ENCODE peak calls at places on chromosome 1, in four cellular contexts. T is amniotic epithelial cell, L is C1 segment of cervical spinal cord, B is ACHN. Y is an unnamed sample.

GRCh38 chr1:41108696-41109284 is 87.3 kb upstream of the SLFNL1 start:
- DNase-seq in L (no peak), B (no peak), T (peak; percentile 69), Y (no peak)

GRCh38 chr1:223716302-223716862 is 4.0 kb downstream of the CAPN2 start:
- DNase-seq in L (no peak), B (no peak), T (peak; percentile 84), Y (no peak)

GRCh38 chr1:113021430-113022085 is 51.4 kb upstream of the LRIG2 start:
- DNase-seq in L (no peak), T (peak; percentile 85), B (no peak), Y (no peak)

GRCh38 chr1:17627239-17628052 is 87.9 kb downstream of the ARHGEF10L start:
- DNase-seq in L (no peak), T (no peak), B (no peak), Y (peak; percentile 19)

GRCh38 chr1:236275061-236275460 is 6.7 kb downstream of the ERO1B start:
- DNase-seq in L (no peak), T (no peak), B (no peak), Y (no peak)

GRCh38 chr1:149965440-149965839 is 28.8 kb upstream of the MTMR11 start:
- DNase-seq in T (no peak), L (no peak), B (no peak), Y (no peak)

GRCh38 chr1:54331843-54332688 is 74.1 kb downstream of the SSBP3 start:
- DNase-seq in T (no peak), L (no peak), B (no peak), Y (no peak)

GRCh38 chr1:181100015-181100905 is 11.8 kb downstream of the IER5 start:
- DNase-seq in T (no peak), B (no peak), L (no peak), Y (no peak)

GRCh38 chr1:226687476-226687875 is 51.6 kb downstream of the ITPKB start:
- DNase-seq in T (no peak), L (peak; percentile 35), B (no peak), Y (no peak)

GRCh38 chr1:153355445-153356071 is 2.1 kb upstream of the S100A9 start:
- DNase-seq in T (peak; percentile 55), L (peak; percentile 2), B (peak; percentile 72), Y (peak; percentile 14)

GRCh38 chr1:228314658-228315483 is 91.8 kb downstream of the TRIM11 start:
- DNase-seq in L (no peak), T (peak; percentile 4), B (no peak), Y (no peak)

GRCh38 chr1:27784664-27785063 is 11.6 kb downstream of the STX12 start:
- DNase-seq in T (no peak), L (no peak), B (no peak), Y (no peak)

GRCh38 chr1:68232354-68233148 is at the start of gene WLS:
- DNase-seq in B (peak; percentile 78), T (peak; percentile 77), L (peak; percentile 82), Y (peak; percentile 36)

GRCh38 chr1:91781371-91781825 is 104.6 kb downstream of the TGFBR3 start:
- DNase-seq in T (peak; percentile 80), B (no peak), L (no peak), Y (no peak)

GRCh38 chr1:117201808-117202207 is 8.9 kb downstream of the VTCN1 start:
- DNase-seq in B (no peak), T (no peak), L (no peak), Y (no peak)

GRCh38 chr1:53644909-53645689 is 93.9 kb downstream of the GLIS1 start:
- DNase-seq in B (no peak), T (no peak), L (no peak), Y (no peak)

GRCh38 chr1:229027622-229028182 is 243.2 kb upstream of the RAB4A start:
- DNase-seq in L (no peak), T (peak; percentile 93), B (no peak), Y (no peak)

GRCh38 chr1:155184835-155185782 is 11.5 kb downstream of the TRIM46 start:
- DNase-seq in L (no peak), T (no peak), B (no peak), Y (no peak)

GRCh38 chr1:39919545-39919944 is 17.8 kb upstream of the MYCL start:
- DNase-seq in T (peak; percentile 86), L (peak; percentile 13), B (peak; percentile 67), Y (peak; percentile 85)

GRCh38 chr1:1219341-1219740 is 5.4 kb upstream of the TNFRSF4 start:
- DNase-seq in T (no peak), B (no peak), L (no peak), Y (no peak)

GRCh38 chr1:243461700-243462099 is 205.9 kb downstream of the SDCCAG8 start:
- DNase-seq in L (no peak), T (no peak), B (no peak), Y (no peak)

GRCh38 chr1:42682739-42683529 is 716 bp downstream of the YBX1 start:
- DNase-seq in B (peak; percentile 59), L (peak; percentile 75), T (peak; percentile 70), Y (peak; percentile 36)

GRCh38 chr1:101193733-101194169 is 43.1 kb upstream of the S1PR1 start:
- DNase-seq in B (no peak), L (no peak), T (peak; percentile 19), Y (no peak)

GRCh38 chr1:154884868-154885706 is 15.0 kb upstream of the KCNN3 start:
- DNase-seq in L (no peak), B (no peak), T (no peak), Y (no peak)

GRCh38 chr1:30385246-30385940 is 338.0 kb downstream of the MATN1 start:
- DNase-seq in T (no peak), B (no peak), L (no peak), Y (no peak)

GRCh38 chr1:214574598-214575411 is 23.4 kb upstream of the PTPN14 start:
- DNase-seq in L (no peak), B (no peak), T (peak; percentile 60), Y (no peak)

GRCh38 chr1:111222308-111223125 is 5.0 kb upstream of the CHI3L2 start:
- DNase-seq in B (peak; percentile 65), L (peak; percentile 76), T (peak; percentile 27), Y (peak; percentile 71)

GRCh38 chr1:211549092-211549749 is 29.7 kb downstream of the SLC30A1 start:
- DNase-seq in T (no peak), L (no peak), B (no peak), Y (no peak)

GRCh38 chr1:208597571-208597970 is 353.4 kb upstream of the PLXNA2 start:
- DNase-seq in B (no peak), T (no peak), L (no peak), Y (peak; percentile 63)

GRCh38 chr1:86708923-86709322 is 4.5 kb downstream of the SH3GLB1 start:
- DNase-seq in B (no peak), T (peak; percentile 66), L (no peak), Y (no peak)

GRCh38 chr1:82704966-82705365 is 904.2 kb downstream of the ADGRL2 start:
- DNase-seq in L (no peak), T (no peak), B (no peak), Y (no peak)

GRCh38 chr1:206476591-206476990 is 6.3 kb downstream of the IKBKE start:
- DNase-seq in B (no peak), T (no peak), L (no peak), Y (no peak)

GRCh38 chr1:229694053-229694693 is 68.1 kb downstream of the URB2 start:
- DNase-seq in T (peak; percentile 53), L (peak; percentile 10), B (peak; percentile 28), Y (peak; percentile 85)

GRCh38 chr1:246081856-246082668 is 425.0 kb downstream of the SMYD3 start:
- DNase-seq in T (no peak), B (no peak), L (no peak), Y (no peak)

GRCh38 chr1:58000821-58001220 is 545.7 kb downstream of the OMA1 start:
- DNase-seq in B (no peak), L (no peak), T (no peak), Y (no peak)

GRCh38 chr1:228646717-228647522 is 88.4 kb upstream of the RHOU start:
- DNase-seq in B (peak; percentile 71), T (peak; percentile 56), L (no peak), Y (peak; percentile 32)

Y was measured in NCI-H1436.